ENCODE peak calls at places on chromosome 3, in seven cellular contexts. B is activated naive CD4-positive, alpha-beta T cell treated with anti-CD3 and anti-CD28 coated beads for 36 hours; R is putamen; N is T-helper 1 cell; S is GM13977; V is SK-MEL-5; P is body of pancreas. J is an unnamed sample.

GRCh38 chr3:151230644-151231043 is 27.6 kb upstream of the GPR171 start:
- DNase-seq in R (no peak), S (peak), N (peak), B (peak), P (no peak), V (no peak), J (no peak)

GRCh38 chr3:195703776-195704175 is 17.0 kb upstream of the MUC20 start:
- DNase-seq in S (no peak), N (no peak), R (no peak), P (peak), B (no peak), V (no peak), J (no peak)

GRCh38 chr3:99640214-99640851 is 1.9 kb downstream of the COL8A1 start:
- DNase-seq in S (no peak), V (no peak), B (no peak), N (no peak), P (no peak), R (no peak), J (no peak)

GRCh38 chr3:39150170-39150802 is 3.1 kb downstream of the CSRNP1 start:
- DNase-seq in P (no peak), B (no peak), S (no peak), V (no peak), R (no peak), N (no peak), J (no peak)

GRCh38 chr3:194572131-194572789 is 61.0 kb downstream of the TMEM44 start:
- DNase-seq in V (peak), S (no peak), B (no peak), P (peak), N (no peak), R (no peak), J (no peak)

GRCh38 chr3:71035314-71035713 is 548.2 kb downstream of the FOXP1 start:
- DNase-seq in B (no peak), R (no peak), S (no peak), V (no peak), P (no peak), N (no peak), J (no peak)

GRCh38 chr3:111173328-111173900 is 101.8 kb downstream of the NECTIN3 start:
- DNase-seq in V (no peak), N (no peak), P (no peak), R (no peak), B (no peak), S (no peak), J (no peak)

GRCh38 chr3:104411760-104412159 is 954.9 kb upstream of the ALCAM start:
- DNase-seq in S (no peak), V (no peak), R (no peak), P (no peak), N (no peak), B (no peak), J (no peak)

GRCh38 chr3:147038456-147038855 is 367.9 kb downstream of the ZIC4 start:
- DNase-seq in V (no peak), N (no peak), S (no peak), R (no peak), P (no peak), B (no peak), J (no peak)

GRCh38 chr3:9398715-9399708 is 1.6 kb downstream of the SETD5 start:
- DNase-seq in S (peak), N (peak), R (no peak), V (peak), B (peak), P (peak), J (no peak)

GRCh38 chr3:38651153-38651789 is 1.8 kb upstream of the SCN5A start:
- DNase-seq in P (peak), R (peak), V (peak), B (peak), S (peak), N (peak), J (peak)

J was measured in right lobe of liver.